ENCODE peak calls at places on chromosomes 11 and 22, in four cellular contexts. E, Q, P and C are unnamed samples.

GRCh38 chr22:50309601-50309991 is 2.1 kb upstream of the PLXNB2 start:
- DNase-seq in E (no peak), Q (no peak), P (no peak), C (no peak)

GRCh38 chr22:19571995-19572394 is 47.8 kb upstream of the CLDN5 start:
- DNase-seq in E (no peak), Q (no peak), P (no peak), C (no peak)

GRCh38 chr22:45906946-45907345 is 70.0 kb downstream of the WNT7B start:
- DNase-seq in E (no peak), Q (no peak), P (no peak), C (no peak)

GRCh38 chr11:70720291-70720690 is 322.0 kb downstream of the CTTN start:
- DNase-seq in E (no peak), Q (no peak), P (no peak), C (no peak)

GRCh38 chr22:40597541-40598453 is 38.7 kb downstream of the MRTFA start:
- DNase-seq in E (no peak), Q (no peak), P (peak; percentile 40), C (no peak)

GRCh38 chr22:26585104-26585790 is 4.7 kb downstream of the TPST2 start:
- DNase-seq in E (peak; percentile 80), Q (no peak), P (peak; percentile 80), C (peak; percentile 83)

GRCh38 chr11:57641426-57641825 is 8.3 kb downstream of the YPEL4 start:
- DNase-seq in E (peak; percentile 46), Q (no peak), P (peak; percentile 78), C (no peak)

GRCh38 chr22:28670691-28671261 is 8.9 kb downstream of the TTC28 start:
- DNase-seq in E (no peak), Q (no peak), P (no peak), C (no peak)

GRCh38 chr11:29734287-29734686 is 282.5 kb downstream of the KCNA4 start:
- DNase-seq in E (no peak), Q (no peak), P (no peak), C (no peak)

GRCh38 chr11:111408789-111409727 is 30.0 kb upstream of the POU2AF1 start:
- DNase-seq in E (no peak), Q (no peak), P (peak; percentile 73), C (no peak)

GRCh38 chr22:44839061-44839460 is 86.7 kb downstream of the ARHGAP8 start:
- DNase-seq in E (no peak), Q (no peak), P (no peak), C (peak; percentile 16)

GRCh38 chr11:2853997-2854560 is 31.5 kb downstream of the CDKN1C start:
- DNase-seq in E (no peak), Q (no peak), P (no peak), C (no peak)

GRCh38 chr11:114137054-114137453 is 77.5 kb downstream of the ZBTB16 start:
- DNase-seq in E (no peak), Q (no peak), P (no peak), C (no peak)

GRCh38 chr11:31817054-31817620 is 6.0 kb upstream of the PAX6 start:
- DNase-seq in E (no peak), Q (no peak), P (no peak), C (peak; percentile 60)

GRCh38 chr11:104076455-104076854 is 40.0 kb downstream of the DDI1 start:
- DNase-seq in E (no peak), Q (no peak), P (no peak), C (no peak)

GRCh38 chr11:9664276-9665171 is 647 bp downstream of the SWAP70 start:
- DNase-seq in E (peak; percentile 65), Q (peak; percentile 31), P (peak; percentile 54), C (peak; percentile 59)

GRCh38 chr22:39174498-39175120 is 22.1 kb upstream of the CBX7 start:
- DNase-seq in E (peak; percentile 100), Q (peak; percentile 78), P (peak; percentile 87), C (peak; percentile 83)

GRCh38 chr11:85705805-85706204 is 19.8 kb upstream of the CCDC89 start:
- DNase-seq in E (no peak), Q (no peak), P (no peak), C (no peak)

GRCh38 chr11:110173775-110174644 is 80.8 kb downstream of the ZC3H12C start:
- DNase-seq in E (peak; percentile 77), Q (no peak), P (peak; percentile 81), C (no peak)

GRCh38 chr11:126419801-126420729 is 64.6 kb downstream of the ST3GAL4 start:
- DNase-seq in E (peak; percentile 6), Q (no peak), P (peak; percentile 36), C (no peak)

GRCh38 chr11:6824461-6824860 is 21.0 kb upstream of the OR10A5 start:
- DNase-seq in E (no peak), Q (no peak), P (no peak), C (no peak)

GRCh38 chr22:45867118-45867905 is 109.7 kb downstream of the WNT7B start:
- DNase-seq in E (no peak), Q (peak; percentile 14), P (peak; percentile 23), C (peak; percentile 83)

GRCh38 chr22:40270748-40271373 is 75.4 kb upstream of the ADSL start:
- DNase-seq in E (no peak), Q (no peak), P (no peak), C (no peak)

GRCh38 chr11:60971520-60971919 is at the start of gene CD6:
- DNase-seq in E (no peak), Q (no peak), P (no peak), C (no peak)

GRCh38 chr11:60966867-60967266 is 4.6 kb upstream of the CD6 start:
- DNase-seq in E (no peak), Q (no peak), P (no peak), C (no peak)

GRCh38 chr11:60970890-60971289 is 590 bp upstream of the CD6 start:
- DNase-seq in E (no peak), Q (no peak), P (no peak), C (no peak)

GRCh38 chr11:60970369-60970774 is 1.1 kb upstream of the CD6 start:
- DNase-seq in E (peak; percentile 36), Q (no peak), P (peak; percentile 13), C (peak; percentile 69)

GRCh38 chr11:60968223-60968622 is 3.3 kb upstream of the CD6 start:
- DNase-seq in E (no peak), Q (no peak), P (no peak), C (no peak)
- TF ChIP-seq CTCF in E (no peak), Q (no peak), P (no peak), C (no peak)

DNA sequence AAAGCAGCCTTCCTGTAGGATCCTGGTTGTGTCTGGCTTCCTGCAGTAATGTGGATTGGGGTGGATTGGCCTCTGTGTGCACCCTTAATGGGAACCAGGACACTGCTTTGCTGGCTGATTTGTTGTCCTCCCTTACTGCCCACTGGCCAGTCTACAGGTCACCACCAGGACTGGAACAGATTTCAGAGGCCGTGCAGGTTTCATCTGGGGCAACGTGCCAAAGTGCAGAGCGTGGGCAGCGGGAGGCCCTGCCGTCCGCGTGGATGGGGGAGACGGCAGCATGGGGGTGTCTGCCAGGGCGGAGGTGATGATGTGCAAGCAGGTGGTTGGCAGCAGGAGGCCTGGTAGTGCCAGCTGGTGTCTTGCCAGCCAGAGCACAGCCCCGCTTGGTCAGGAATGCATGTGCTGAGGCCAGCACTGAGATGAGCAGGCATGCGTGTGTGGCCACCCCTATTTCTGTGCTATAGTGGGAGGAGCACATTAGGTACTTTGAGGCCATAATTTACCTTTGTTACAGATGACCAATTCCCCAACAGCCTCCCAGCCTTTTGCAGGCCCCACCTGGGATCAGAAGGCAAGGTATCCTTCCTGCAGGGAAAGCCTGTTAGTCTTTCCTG is 24.3 kb downstream of the BCR start:
- DNase-seq in E (no peak), Q (peak; percentile 60), P (no peak), C (peak; percentile 79)
- H3K4me1 ChIP-seq in E (peaks cover 12% of the 10 kb centered on the region), Q (no peaks in the 10 kb centered on the region), P (no peaks in the 10 kb centered on the region), C (no peaks in the 10 kb centered on the region)

DNA sequence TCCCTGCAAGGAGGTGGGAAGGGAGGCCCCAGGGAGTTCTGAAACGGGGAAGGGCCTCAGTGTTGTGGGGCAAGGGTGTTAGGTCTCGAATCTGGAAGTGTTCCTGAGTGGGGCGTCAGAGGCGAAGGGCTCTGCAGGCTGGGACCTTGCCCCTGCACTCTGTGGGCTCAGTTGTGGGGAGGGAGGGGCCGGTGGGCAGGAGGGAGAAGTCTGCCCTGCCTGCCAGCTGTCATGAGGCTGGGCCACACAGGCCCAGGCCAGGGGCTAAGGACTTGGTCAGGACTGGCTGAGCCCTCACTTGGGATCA is at the start of gene CRACR2B:
- DNase-seq in E (no peak), Q (no peak), P (no peak), C (no peak)
- H3K27ac ChIP-seq in E (peak within 1 kb of the TSS; percentile 35), Q (peak within 1 kb of the TSS; percentile 79), P (no peak within 1 kb of the TSS), C (peak within 1 kb of the TSS; percentile 58)

GRCh38 chr22:36946436-36947158 is 33.2 kb downstream of the CSF2RB start:
- DNase-seq in E (no peak), Q (no peak), P (no peak), C (no peak)
- TF ChIP-seq CTCF in E (no peak), Q (no peak), P (no peak), C (no peak)

GRCh38 chr11:68467446-68467845 is 6.9 kb downstream of the PPP6R3 start:
- DNase-seq in E (no peak), Q (no peak), P (no peak), C (no peak)
- H3K4me1 ChIP-seq in E (peaks cover 20% of the 10 kb centered on the region), Q (peaks cover 15% of the 10 kb centered on the region), P (peaks cover 11% of the 10 kb centered on the region), C (peaks cover 36% of the 10 kb centered on the region)

GRCh38 chr11:8103909-8104308 is 22.9 kb downstream of the TUB start:
- DNase-seq in E (no peak), Q (no peak), P (no peak), C (no peak)
- H3K27ac ChIP-seq in E (no peak overlapping the region), Q (no peak overlapping the region), P (no peak overlapping the region), C (no peak overlapping the region)

DNA sequence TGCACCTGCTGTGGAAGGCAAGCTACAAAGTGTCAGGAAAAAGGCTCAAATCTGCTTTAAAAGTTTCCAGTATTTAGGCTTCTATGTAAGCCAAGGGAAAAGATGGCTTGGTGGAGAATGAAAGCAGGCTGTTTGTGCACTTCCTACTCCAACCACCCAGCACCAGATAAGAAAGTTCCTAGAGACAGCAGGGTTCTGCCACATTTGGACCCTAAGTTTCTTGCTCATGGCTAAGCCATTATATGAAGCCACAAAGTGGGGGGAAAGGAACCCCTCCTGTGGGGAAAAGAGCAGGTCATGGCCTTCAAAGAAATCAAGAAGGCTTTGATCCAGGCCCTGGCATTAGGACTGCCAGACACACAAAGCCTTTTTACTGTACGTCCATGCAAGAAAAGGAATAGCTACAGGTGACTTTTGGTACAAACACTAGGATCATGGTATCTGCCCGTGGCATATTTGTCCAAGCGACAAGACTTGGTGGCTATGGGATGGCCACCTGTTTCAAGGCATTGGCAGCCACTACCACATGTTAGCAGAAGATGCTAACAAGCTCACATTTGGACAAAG is 41.1 kb upstream of the GLYAT start:
- DNase-seq in E (no peak), Q (no peak), P (no peak), C (no peak)
- TF ChIP-seq CTCF in E (no peak), Q (no peak), P (no peak), C (no peak)

DNA sequence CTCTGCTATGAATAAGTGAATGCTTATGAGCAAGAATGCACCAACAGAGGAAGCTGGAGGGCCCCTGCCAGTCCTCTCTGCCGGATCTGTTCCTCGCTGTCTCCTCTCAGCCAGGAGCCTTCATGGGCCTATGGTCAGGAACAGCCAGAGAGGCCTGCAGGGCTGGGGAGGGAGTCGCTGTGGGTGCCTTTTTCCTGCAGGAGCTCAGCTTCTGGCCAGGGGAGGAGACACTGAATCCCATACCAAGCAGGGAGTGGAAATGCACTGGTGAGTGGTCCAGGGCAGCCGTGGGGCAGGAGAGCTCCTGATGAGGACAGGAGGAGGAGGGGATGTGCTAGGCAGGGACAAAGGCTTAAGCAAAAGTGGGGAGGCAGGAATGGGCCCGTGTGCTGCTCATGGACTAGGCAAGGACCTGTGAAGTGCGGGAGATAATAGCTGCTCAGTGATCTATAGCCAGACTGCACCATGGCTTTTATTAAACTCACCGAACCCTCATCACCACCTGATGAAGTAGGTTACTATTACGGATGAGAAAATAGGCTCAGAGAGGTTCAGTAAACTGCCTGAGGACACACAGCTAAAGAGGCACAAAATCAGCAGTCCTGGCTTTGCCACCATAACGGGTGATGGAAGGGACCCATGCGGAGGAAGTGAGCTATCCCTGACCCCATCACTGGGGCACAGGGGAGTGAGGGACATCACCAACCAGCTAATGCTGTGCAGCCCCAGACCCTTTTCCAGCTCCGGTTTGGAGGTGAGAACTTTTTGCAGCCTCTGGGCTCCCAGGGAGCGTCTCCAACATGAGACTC is 7.1 kb upstream of the DERL3 start:
- DNase-seq in E (no peak), Q (no peak), P (no peak), C (peak; percentile 35)
- H3K4me1 ChIP-seq in E (peaks cover 8% of the 10 kb centered on the region), Q (peaks cover 9% of the 10 kb centered on the region), P (peaks cover 12% of the 10 kb centered on the region), C (peaks cover 23% of the 10 kb centered on the region)